ENCODE peak calls at places on chromosome 5, in ten cellular contexts. B is epithelial cell of proximal tubule; Q is heart left ventricle; D is omental fat pad; M is GM10248; I is activated CD8-positive, alpha-beta T cell treated with anti-CD3 and anti-CD28 coated beads for 36 hours; P is GM23338; T is HCT116; U is cardiac muscle cell; V is neural progenitor cell. R is an unnamed sample.

GRCh38 chr5:39539470-39539869 is 114.7 kb upstream of the DAB2 start:
- DNase-seq in U (no peak), I (no peak), P (no peak), B (no peak), M (no peak), D (no peak), T (no peak), V (no peak), Q (no peak), R (no peak)

GRCh38 chr5:95835682-95836405 is 13.3 kb upstream of the GLRX start:
- DNase-seq in I (peak; percentile 41), U (no peak), D (no peak), V (no peak), Q (no peak), P (no peak), B (no peak), T (no peak), M (no peak), R (no peak)

GRCh38 chr5:78597858-78598415 is 50.6 kb downstream of the LHFPL2 start:
- DNase-seq in D (no peak), M (no peak), B (no peak), U (peak; percentile 80), P (no peak), I (no peak), T (no peak), Q (no peak), V (no peak), R (no peak)

GRCh38 chr5:160250226-160250625 is 20.9 kb downstream of the FABP6 start:
- DNase-seq in U (no peak), V (no peak), B (no peak), I (no peak), T (no peak), Q (no peak), P (no peak), M (no peak), D (no peak), R (no peak)

GRCh38 chr5:88715503-88715902 is 167.5 kb downstream of the MEF2C start:
- DNase-seq in I (no peak), T (no peak), D (no peak), U (no peak), Q (no peak), P (no peak), V (no peak), M (no peak), B (no peak), R (no peak)

GRCh38 chr5:112583166-112583565 is 154.5 kb upstream of the APC start:
- DNase-seq in B (no peak), I (no peak), P (no peak), U (no peak), D (no peak), V (no peak), Q (no peak), M (no peak), T (no peak), R (no peak)

GRCh38 chr5:67844937-67845336 is 370.6 kb upstream of the PIK3R1 start:
- DNase-seq in V (no peak), P (no peak), U (no peak), T (no peak), M (no peak), Q (no peak), I (no peak), D (no peak), B (no peak), R (no peak)

GRCh38 chr5:98775246-98775961 is 1.9 kb downstream of the RGMB start:
- DNase-seq in B (no peak), I (no peak), T (no peak), M (no peak), V (peak; percentile 79), D (no peak), U (no peak), Q (no peak), P (no peak), R (no peak)

GRCh38 chr5:141872496-141873356 is 5.5 kb downstream of the PCDH1 start:
- DNase-seq in B (no peak), I (no peak), T (no peak), V (peak; percentile 89), Q (no peak), M (no peak), P (peak; percentile 96), D (no peak), U (peak; percentile 55), R (no peak)

DNA sequence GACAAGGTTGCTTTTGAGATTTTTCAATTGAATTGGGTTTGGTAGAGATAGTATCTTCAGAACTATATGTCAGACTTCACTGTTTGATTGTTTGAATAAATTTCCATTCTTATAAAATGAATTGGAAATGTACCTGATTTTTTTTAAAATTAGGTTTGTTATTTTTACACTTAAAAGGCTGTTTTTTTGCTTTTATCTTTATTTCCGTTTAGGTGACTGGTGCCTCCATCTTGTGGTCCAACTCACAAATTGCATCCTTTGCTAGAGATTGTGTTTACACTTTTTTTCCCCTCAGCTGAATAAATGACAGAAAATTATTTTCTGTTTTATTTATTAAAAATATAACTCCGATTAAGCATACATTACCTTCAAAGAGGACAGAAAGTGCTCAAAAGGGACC is 15.6 kb downstream of the NDUFAF2 start:
- DNase-seq in M (no peak), U (peak; percentile 42), D (no peak), I (peak; percentile 20), Q (no peak), V (peak; percentile 34), T (peak; percentile 6), B (no peak), P (peak; percentile 55), R (no peak)
- TF ChIP-seq CTCF in M (peak; percentile 43), U (peak; percentile 70), D (no peak), I (peak; percentile 68), Q (peak; percentile 19), V (peak; percentile 67), T (peak; percentile 15), B (peak; percentile 70), P (peak; percentile 72), R (peak; percentile 67)

GRCh38 chr5:102664946-102665345 is 90.2 kb upstream of the PAM start:
- DNase-seq in V (no peak), M (no peak), U (no peak), Q (no peak), D (no peak), T (no peak), B (no peak), P (no peak), I (no peak), R (no peak)

GRCh38 chr5:102666164-102666951 is 88.7 kb upstream of the PAM start:
- DNase-seq in V (peak; percentile 40), M (no peak), D (no peak), U (peak; percentile 3), T (no peak), B (no peak), P (peak; percentile 41), I (no peak), Q (no peak), R (no peak)

GRCh38 chr5:102668220-102668930 is 86.7 kb upstream of the PAM start:
- DNase-seq in U (no peak), B (no peak), M (no peak), P (peak; percentile 11), T (no peak), I (no peak), Q (no peak), D (no peak), V (no peak), R (no peak)

GRCh38 chr5:102670224-102670836 is 84.8 kb upstream of the PAM start:
- DNase-seq in U (peak; percentile 25), Q (no peak), V (peak; percentile 60), T (peak; percentile 47), D (no peak), I (peak; percentile 25), M (peak; percentile 38), P (peak; percentile 77), B (no peak), R (no peak)
- TF ChIP-seq CTCF in U (peak; percentile 53), Q (peak; percentile 49), V (peak; percentile 77), T (peak; percentile 76), D (no peak), I (peak; percentile 69), M (peak; percentile 43), P (peak; percentile 99), B (peak; percentile 91), R (peak; percentile 24)

DNA sequence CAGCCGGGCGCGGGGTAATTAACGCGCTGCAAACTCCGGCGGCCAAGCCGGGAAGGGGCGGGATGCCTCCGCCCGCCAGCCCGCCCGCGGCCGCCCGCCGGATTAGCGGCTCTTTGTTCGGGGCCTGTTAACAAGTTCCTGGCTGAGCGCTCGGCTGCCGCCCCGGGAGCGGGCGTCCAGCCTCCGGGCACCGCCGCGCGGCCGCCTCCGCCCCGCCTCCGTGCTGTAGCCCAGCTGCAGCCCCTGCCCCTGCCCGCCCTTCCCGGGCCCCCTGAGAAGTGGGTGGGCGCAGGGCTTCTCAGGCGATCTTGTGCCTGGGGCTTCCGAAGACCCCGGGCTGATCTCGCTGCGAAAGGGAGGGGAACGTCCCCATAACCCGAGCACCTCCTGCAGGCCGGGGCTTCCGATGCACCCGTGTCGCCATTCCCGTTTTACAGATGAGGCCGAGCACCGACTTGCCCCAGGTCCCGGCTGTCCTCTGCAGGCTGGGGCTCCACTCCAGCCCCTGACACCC is 7.6 kb downstream of the UNC5A start:
- DNase-seq in I (peak; percentile 49), D (no peak), M (no peak), B (no peak), P (peak; percentile 83), V (peak; percentile 95), Q (no peak), T (no peak), U (peak; percentile 27), R (no peak)
- TF ChIP-seq CTCF in I (peak; percentile 21), D (no peak), M (peak; percentile 25), B (peak; percentile 50), P (peak; percentile 62), V (peak; percentile 65), Q (no peak), T (no peak), U (peak; percentile 44), R (no peak)

GRCh38 chr5:6759401-6759800 is 46.2 kb downstream of the TENT4A start:
- DNase-seq in Q (no peak), B (peak; percentile 95), T (no peak), D (no peak), I (no peak), U (peak; percentile 8), V (no peak), P (peak; percentile 53), M (no peak), R (no peak)

GRCh38 chr5:6761333-6761732 is 48.1 kb downstream of the TENT4A start:
- DNase-seq in M (no peak), T (no peak), B (no peak), D (no peak), P (no peak), Q (no peak), I (no peak), U (no peak), V (no peak), R (no peak)

GRCh38 chr5:6762116-6762515 is 48.9 kb downstream of the TENT4A start:
- DNase-seq in Q (no peak), U (no peak), D (no peak), I (no peak), V (no peak), M (no peak), P (no peak), B (no peak), T (no peak), R (no peak)

GRCh38 chr5:6760003-6760402 is 46.8 kb downstream of the TENT4A start:
- DNase-seq in U (no peak), V (no peak), I (no peak), T (no peak), P (no peak), M (no peak), Q (no peak), D (no peak), B (no peak), R (no peak)

DNA sequence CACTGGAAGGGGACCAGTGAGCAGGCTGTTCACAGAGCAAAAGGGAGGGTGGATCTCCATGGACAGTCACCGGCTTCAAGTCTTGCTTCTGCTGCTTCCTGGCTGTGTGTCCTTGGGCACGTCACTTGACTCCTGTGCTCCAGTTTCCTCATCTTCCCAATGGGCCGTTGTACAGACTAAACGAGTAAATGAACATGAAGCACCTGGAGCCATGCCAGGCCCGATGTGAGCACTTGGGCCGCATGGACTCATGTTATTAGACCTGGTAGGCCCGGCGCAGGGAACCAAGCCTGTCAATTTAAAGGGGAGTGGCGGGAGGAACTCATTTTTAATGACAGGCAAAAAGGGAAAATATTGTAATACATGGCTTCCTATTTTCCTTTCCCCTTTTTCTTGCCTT is 47.4 kb downstream of the TENT4A start:
- DNase-seq in I (no peak), B (no peak), T (no peak), V (no peak), P (no peak), Q (no peak), M (no peak), D (no peak), U (no peak), R (no peak)
- TF ChIP-seq CTCF in I (no peak), B (no peak), T (no peak), V (no peak), P (no peak), Q (no peak), M (no peak), D (no peak), U (no peak), R (no peak)

R was measured in CD14-positive monocyte.